ENCODE peak calls at places on chromosomes 12 and 14, in four cellular contexts. K is fibroblast of lung, P is pancreas, H is mammary epithelial cell. G is an unnamed sample.

GRCh38 chr14:30553311-30553989 is 5.5 kb upstream of the G2E3 start:
- DNase-seq in H (peak; percentile 82), P (no peak), K (peak; percentile 53), G (no peak)

GRCh38 chr14:23183479-23183878 is at the start of gene SLC7A8:
- DNase-seq in P (peak; percentile 72), K (no peak), H (no peak), G (no peak)

GRCh38 chr12:122681814-122682213 is 21.3 kb downstream of the HCAR2 start:
- DNase-seq in H (peak; percentile 30), K (peak; percentile 51), P (no peak), G (no peak)

GRCh38 chr12:16573652-16574077 is 32.3 kb downstream of the LMO3 start:
- DNase-seq in P (peak; percentile 58), H (no peak), K (peak; percentile 91), G (no peak)

GRCh38 chr12:68067762-68068376 is 78.6 kb downstream of the IFNG-AS1 start:
- DNase-seq in K (no peak), H (no peak), P (no peak), G (no peak)

GRCh38 chr14:95915326-95915725 is 38.7 kb downstream of the TUNAR start:
- DNase-seq in K (no peak), H (no peak), P (no peak), G (no peak)

GRCh38 chr12:5432011-5432400 is at the start of gene NTF3:
- DNase-seq in K (peak; percentile 51), H (no peak), P (no peak), G (no peak)

GRCh38 chr12:90888316-90888715 is 66.7 kb downstream of the CCER1 start:
- DNase-seq in H (no peak), P (no peak), K (peak; percentile 53), G (no peak)

GRCh38 chr12:80877706-80878384 is 59.9 kb downstream of the LIN7A start:
- DNase-seq in H (no peak), K (peak; percentile 62), P (no peak), G (no peak)

GRCh38 chr12:131674373-131674772 is 36.5 kb upstream of the SFSWAP start:
- DNase-seq in H (no peak), P (no peak), K (no peak), G (no peak)

GRCh38 chr12:50948798-50949197 is 3.5 kb upstream of the HIGD1C start:
- DNase-seq in P (no peak), H (no peak), K (no peak), G (no peak)

GRCh38 chr14:50083467-50084337 is 32.7 kb downstream of the VCPKMT start:
- DNase-seq in K (no peak), P (no peak), H (peak; percentile 76), G (no peak)

GRCh38 chr14:38762845-38763244 is 340.2 kb downstream of the SEC23A start:
- DNase-seq in P (no peak), K (no peak), H (no peak), G (no peak)

GRCh38 chr12:104673294-104674062 is 216.7 kb downstream of the CHST11 start:
- DNase-seq in H (no peak), P (no peak), K (peak; percentile 34), G (no peak)

GRCh38 chr12:69274861-69275260 is 35.5 kb downstream of the CPSF6 start:
- DNase-seq in K (peak; percentile 63), H (peak; percentile 21), P (no peak), G (no peak)

GRCh38 chr12:94621662-94622359 is 28.5 kb downstream of the TMCC3 start:
- DNase-seq in H (peak; percentile 99), K (peak; percentile 58), P (no peak), G (peak; percentile 88)

GRCh38 chr12:91127296-91127695 is 16.0 kb upstream of the LUM start:
- DNase-seq in K (no peak), P (no peak), H (no peak), G (no peak)

GRCh38 chr12:79934309-79935020 is 432 bp downstream of the PPP1R12A start:
- DNase-seq in H (no peak), P (peak; percentile 75), K (peak; percentile 55), G (no peak)

GRCh38 chr14:24431569-24432258 is 2.0 kb downstream of the KHNYN start:
- DNase-seq in H (peak; percentile 84), P (peak; percentile 89), K (peak; percentile 91), G (peak; percentile 69)

GRCh38 chr12:13183621-13184020 is 12.9 kb upstream of the EMP1 start:
- DNase-seq in K (no peak), H (no peak), P (no peak), G (no peak)

GRCh38 chr12:123519151-123520001 is 14.1 kb downstream of the RILPL1 start:
- DNase-seq in H (peak; percentile 94), K (no peak), P (peak; percentile 61), G (peak; percentile 71)

GRCh38 chr12:126936181-126936851 is 1330.7 kb upstream of the TMEM132C start:
- DNase-seq in P (peak; percentile 64), H (peak; percentile 30), K (no peak), G (no peak)

GRCh38 chr12:62215506-62215905 is 44.7 kb upstream of the USP15 start:
- DNase-seq in P (no peak), H (peak; percentile 49), K (no peak), G (no peak)

GRCh38 chr14:54503476-54503875 is 6.2 kb upstream of the CGRRF1 start:
- DNase-seq in H (peak; percentile 38), P (no peak), K (peak; percentile 46), G (no peak)
- TF ChIP-seq CTCF in H (peak; percentile 22), P (no peak), K (peak; percentile 48), G (peak; percentile 33)

GRCh38 chr14:33693237-33693636 is 257.6 kb downstream of the EGLN3 start:
- DNase-seq in K (peak; percentile 44), P (no peak), H (no peak), G (peak; percentile 73)
- H3K4me3 ChIP-seq in K (no peak overlapping the region), P (no peak overlapping the region), H (no peak overlapping the region), G (no peak overlapping the region)

DNA sequence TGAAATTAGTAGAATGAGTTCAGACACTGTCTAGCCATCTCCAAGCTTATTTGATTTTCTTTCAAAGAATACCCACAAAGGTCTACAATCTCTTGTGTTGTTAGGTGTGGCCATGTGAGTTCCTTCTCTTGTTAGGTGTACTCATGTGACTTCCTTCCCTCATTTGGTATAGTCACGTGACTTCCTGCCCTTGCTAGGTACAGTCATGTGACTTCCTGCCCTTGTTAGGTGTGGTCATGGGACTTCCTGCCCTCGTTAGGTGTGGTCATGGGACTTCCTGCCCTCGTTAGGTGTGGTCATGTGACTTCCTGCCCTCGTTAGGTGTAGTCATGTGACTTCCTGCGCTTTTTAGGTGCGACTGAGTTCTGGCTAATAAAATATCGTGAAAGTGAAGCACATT is 179.6 kb downstream of the TMX1 start:
- DNase-seq in P (no peak), K (no peak), H (no peak), G (no peak)
- H3K36me3 ChIP-seq in P (no peaks in the 10 kb centered on the region), K (no peaks in the 10 kb centered on the region), H (no peaks in the 10 kb centered on the region), G (no peaks in the 10 kb centered on the region)

DNA sequence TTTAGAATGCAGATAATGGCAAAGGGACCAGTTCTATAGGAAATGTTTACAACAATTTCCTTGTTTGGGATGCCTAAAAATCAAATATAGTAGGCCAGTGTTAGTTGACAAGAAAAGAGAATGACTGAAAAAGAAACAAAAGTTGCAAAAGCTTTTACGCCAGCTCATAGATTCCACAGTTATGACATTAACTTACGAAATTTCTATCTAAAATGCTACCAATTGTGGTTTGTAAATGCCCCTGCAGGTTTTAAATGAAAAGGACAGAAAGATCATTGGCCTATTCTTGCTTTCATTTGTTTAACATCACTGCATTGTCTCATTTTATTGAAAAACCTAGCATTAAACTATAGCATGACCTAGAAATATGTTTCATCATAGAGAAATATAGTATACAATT is 345.8 kb downstream of the CCDC91 start:
- DNase-seq in H (peak; percentile 52), K (peak; percentile 87), P (no peak), G (no peak)
- TF ChIP-seq CTCF in H (no peak), K (no peak), P (no peak), G (no peak)